ENCODE peak calls at places on chromosomes 7 and 10, in six cellular contexts. B is RWPE2, D is psoas muscle, H is heart left ventricle, O is endothelial cell of umbilical vein, F is right lobe of liver. J is an unnamed sample.

GRCh38 chr7:389911-390601 is 100.1 kb downstream of the FOXL3 start:
- DNase-seq in D (no peak), F (peak; percentile 49), O (no peak), H (peak; percentile 48), B (peak; percentile 45), J (no peak)

GRCh38 chr7:1748774-1749173 is 78.7 kb downstream of the ELFN1 start:
- DNase-seq in B (no peak), H (peak; percentile 44), F (no peak), O (no peak), D (no peak), J (no peak)

GRCh38 chr7:82234457-82235049 is 209.0 kb downstream of the CACNA2D1 start:
- DNase-seq in D (no peak), H (no peak), B (no peak), F (no peak), O (peak; percentile 61), J (peak; percentile 55)

GRCh38 chr7:22481726-22482125 is 18.3 kb downstream of the STEAP1B start:
- DNase-seq in O (peak; percentile 79), H (no peak), D (no peak), B (no peak), F (no peak), J (no peak)

GRCh38 chr7:123769371-123769770 is 20.6 kb upstream of the WASL start:
- DNase-seq in D (peak; percentile 17), H (no peak), O (peak; percentile 91), B (peak; percentile 67), F (no peak), J (peak; percentile 13)

GRCh38 chr10:78337646-78338391 is 304.2 kb downstream of the RPS24 start:
- DNase-seq in F (no peak), O (no peak), D (no peak), H (no peak), B (peak; percentile 18), J (no peak)

GRCh38 chr7:2572101-2572842 is 13.5 kb downstream of the IQCE start:
- DNase-seq in B (no peak), H (no peak), O (no peak), F (peak; percentile 53), D (no peak), J (peak; percentile 41)

GRCh38 chr10:57694956-57695605 is 572.6 kb downstream of the IPMK start:
- DNase-seq in F (no peak), D (no peak), H (no peak), B (no peak), O (no peak), J (no peak)

GRCh38 chr7:134811798-134812197 is 32.4 kb downstream of the CALD1 start:
- DNase-seq in D (no peak), O (peak; percentile 62), F (no peak), B (no peak), H (no peak), J (no peak)

GRCh38 chr10:17210361-17210760 is 8.9 kb upstream of the TRDMT1 start:
- DNase-seq in B (no peak), D (no peak), O (peak; percentile 14), F (no peak), H (no peak), J (no peak)

GRCh38 chr10:24483701-24484100 is 240.0 kb downstream of the ARHGAP21 start:
- DNase-seq in D (peak; percentile 29), H (no peak), F (no peak), O (no peak), B (peak; percentile 93), J (peak; percentile 98)

GRCh38 chr7:22074961-22075360 is 129.3 kb upstream of the CDCA7L start:
- DNase-seq in F (no peak), B (no peak), O (no peak), D (no peak), H (no peak), J (no peak)

GRCh38 chr7:90242369-90243168 is 2.4 kb upstream of the CFAP69 start:
- DNase-seq in D (no peak), H (no peak), O (no peak), F (no peak), B (no peak), J (no peak)

GRCh38 chr7:49295136-49295535 is 370.8 kb downstream of the CDC14C start:
- DNase-seq in H (no peak), F (no peak), D (no peak), B (no peak), O (no peak), J (peak; percentile 14)

DNA sequence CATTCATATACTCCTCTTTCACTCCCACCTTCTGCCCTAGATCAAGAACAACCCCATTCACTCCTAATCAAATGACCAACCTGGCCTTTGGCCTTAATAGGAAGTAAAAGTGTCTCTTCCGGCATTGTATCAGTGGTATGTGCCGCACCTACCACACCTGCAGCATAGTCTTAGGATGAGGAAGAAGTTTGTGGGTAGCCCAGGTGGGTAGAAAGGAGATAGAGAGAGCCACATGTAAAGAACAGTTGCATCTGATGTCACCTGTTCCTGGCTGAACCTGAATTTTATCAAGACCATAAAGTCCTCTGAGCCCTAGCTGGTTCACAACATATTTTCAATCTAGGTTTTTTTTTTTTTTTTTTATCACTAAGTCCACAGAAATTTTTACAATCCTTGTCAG is 55.5 kb upstream of the PTPN12 start:
- DNase-seq in F (no peak), B (no peak), H (no peak), D (no peak), O (no peak), J (peak; percentile 33)
- H3K27ac ChIP-seq in F (peak overlapping the region; percentile 1), B (no peak overlapping the region), H (no peak overlapping the region), D (no peak overlapping the region), O (no peak overlapping the region), J (no peak overlapping the region)

DNA sequence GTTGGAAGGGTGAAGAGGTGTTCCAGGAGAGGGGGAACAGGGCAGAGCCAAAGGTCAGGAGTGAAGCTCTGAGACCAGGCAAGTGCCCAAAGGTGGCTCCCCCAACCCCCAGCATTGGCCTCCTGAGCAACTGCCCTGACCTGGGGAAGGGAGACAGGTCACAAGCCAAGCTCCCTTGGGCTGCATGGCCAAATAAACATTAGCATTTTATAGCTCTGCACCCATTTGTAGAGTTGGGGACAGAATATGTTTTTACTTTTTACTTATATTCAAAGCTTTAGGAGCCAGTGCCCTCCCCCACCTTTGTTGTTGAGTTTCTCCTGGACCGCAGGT is 4.0 kb downstream of the UNC5B start:
- DNase-seq in O (no peak), H (no peak), D (no peak), B (no peak), F (no peak), J (no peak)
- H3K4me3 ChIP-seq in O (no peak overlapping the region), H (peak overlapping the region; percentile 62), D (peak overlapping the region; percentile 75), B (no peak overlapping the region), F (no peak overlapping the region), J (no peak overlapping the region)

GRCh38 chr10:44512345-44513095 is 127.6 kb upstream of the CXCL12 start:
- DNase-seq in D (no peak), F (no peak), H (no peak), B (no peak), O (no peak), J (no peak)
- H3K36me3 ChIP-seq in D (no peaks in the 10 kb centered on the region), F (no peaks in the 10 kb centered on the region), H (no peaks in the 10 kb centered on the region), B (no peaks in the 10 kb centered on the region), O (no peaks in the 10 kb centered on the region), J (no peaks in the 10 kb centered on the region)

DNA sequence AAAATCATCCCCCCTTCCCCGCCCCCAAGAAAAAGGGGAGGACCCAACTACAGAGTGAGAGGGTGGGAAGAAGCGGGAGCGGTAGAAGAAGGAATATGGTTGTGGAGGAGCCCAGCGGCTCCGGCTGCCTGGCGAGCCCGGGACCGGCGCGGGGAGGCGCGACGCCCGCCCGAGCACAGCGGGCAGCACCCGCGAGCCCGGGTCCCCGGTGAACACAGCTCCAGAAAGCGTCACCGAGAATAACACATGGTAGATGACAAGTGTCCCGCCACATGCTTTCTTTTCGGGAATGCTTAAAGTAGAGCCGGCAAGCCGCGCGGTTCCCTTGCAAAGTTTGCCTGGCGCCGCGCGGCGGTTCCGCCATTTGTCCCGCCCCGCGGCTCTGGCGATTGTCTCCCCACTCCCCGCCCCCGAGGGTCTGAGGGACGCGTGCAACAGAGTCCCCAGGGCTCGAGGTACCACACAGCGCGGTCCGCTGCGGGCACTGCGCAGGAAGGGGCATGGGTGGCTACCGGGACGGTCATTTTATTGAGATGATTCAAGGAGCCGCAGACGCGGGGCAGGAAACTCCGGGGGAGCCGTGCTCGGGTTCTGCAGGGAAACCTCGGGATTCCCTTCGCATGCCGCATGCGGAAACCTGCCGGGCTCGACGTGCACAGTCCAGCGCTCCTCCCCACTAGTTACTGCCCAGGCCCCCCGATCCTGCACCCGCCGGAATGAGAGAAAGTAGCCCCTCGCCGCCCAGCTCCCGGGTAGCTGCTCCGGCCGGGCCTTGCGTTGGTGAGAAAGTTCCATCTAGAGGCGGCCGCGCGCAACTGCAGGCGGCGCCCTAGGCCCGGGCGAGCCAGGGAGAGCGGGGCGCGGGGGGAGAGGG is 785 bp upstream of the GRM8 start:
- DNase-seq in F (peak; percentile 73), H (peak; percentile 83), D (peak; percentile 68), B (no peak), O (peak; percentile 66), J (no peak)
- H3K27ac ChIP-seq in F (no peak overlapping the region), H (no peak overlapping the region), D (no peak overlapping the region), B (no peak overlapping the region), O (no peak overlapping the region), J (no peak overlapping the region)

GRCh38 chr10:124388476-124388822 is 30.3 kb downstream of the OAT start:
- DNase-seq in O (no peak), D (no peak), F (no peak), B (no peak), H (no peak), J (no peak)

GRCh38 chr10:124387078-124387874 is 31.4 kb downstream of the OAT start:
- DNase-seq in O (no peak), D (no peak), B (peak; percentile 49), H (no peak), F (no peak), J (no peak)

GRCh38 chr10:124390788-124391187 is 27.9 kb downstream of the OAT start:
- DNase-seq in O (no peak), H (no peak), D (no peak), F (no peak), B (no peak), J (no peak)

GRCh38 chr10:124388823-124389612 is 29.7 kb downstream of the OAT start:
- DNase-seq in F (peak; percentile 93), D (peak; percentile 91), B (peak; percentile 81), H (peak; percentile 95), O (peak; percentile 83), J (peak; percentile 85)

DNA sequence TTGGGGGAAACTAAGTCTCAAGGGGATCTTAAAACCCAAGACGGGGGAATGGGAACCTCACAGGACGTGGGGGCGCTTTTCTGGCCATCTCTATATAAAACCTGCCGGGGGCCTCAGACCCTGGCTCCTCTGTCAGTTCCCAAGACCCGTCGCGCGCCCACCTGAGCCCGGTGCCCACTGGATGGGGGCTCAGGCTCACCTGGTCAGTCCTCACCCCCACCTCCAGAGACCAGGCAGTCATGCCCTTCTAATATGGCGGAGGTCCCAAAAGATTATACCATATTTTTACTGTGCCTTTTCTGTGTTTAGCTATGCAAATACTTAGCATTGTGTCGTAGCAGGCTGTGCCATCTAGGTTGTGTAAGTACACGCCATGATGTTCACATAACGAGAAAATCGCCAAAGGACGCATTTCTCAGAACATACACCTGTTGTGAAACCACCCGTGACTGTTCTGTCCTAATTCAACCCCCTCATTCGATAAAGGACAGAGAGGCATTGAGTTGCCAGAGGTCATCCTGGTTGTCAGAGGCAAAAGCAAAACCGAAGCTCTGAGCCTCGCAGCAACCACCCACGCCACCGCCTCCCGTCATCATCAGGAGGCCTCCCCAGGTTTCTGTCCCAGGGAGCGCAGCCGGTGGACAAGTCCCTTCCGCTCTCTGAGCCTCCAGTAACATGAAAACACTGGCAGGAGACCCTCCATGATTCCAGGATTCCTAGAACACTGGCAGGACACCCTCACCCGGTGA is 28.9 kb downstream of the OAT start:
- DNase-seq in O (no peak), H (no peak), F (no peak), B (no peak), D (no peak), J (peak; percentile 43)
- H3K4me3 ChIP-seq in O (no peak overlapping the region), H (peak overlapping the region; percentile 67), F (peak overlapping the region; percentile 50), B (no peak overlapping the region), D (peak overlapping the region; percentile 72), J (no peak overlapping the region)

J was measured in trophoblast cell.